ENCODE peak calls at places on chromosomes 6 and 20, in seven cellular contexts. H is cardiac muscle cell; E is lung; F is CD4-positive, alpha-beta T cell; A is heart right ventricle; W is AG04450; Q is adrenal gland. R is an unnamed sample.

GRCh38 chr20:12056836-12057235 is 139.1 kb downstream of the BTBD3 start:
- DNase-seq in E (no peak), W (no peak), Q (no peak), F (no peak), H (peak), A (no peak), R (no peak)

GRCh38 chr6:11585426-11586016 is 48.0 kb downstream of the TMEM170B start:
- DNase-seq in W (peak), E (no peak), Q (no peak), A (no peak), F (no peak), H (peak), R (no peak)

GRCh38 chr6:131139599-131139998 is 4.3 kb downstream of the AKAP7 start:
- DNase-seq in E (no peak), F (no peak), A (no peak), Q (no peak), W (no peak), H (no peak), R (no peak)

GRCh38 chr6:7140631-7141366 is 33.0 kb downstream of the RREB1 start:
- DNase-seq in F (peak), H (peak), E (peak), W (no peak), A (peak), Q (peak), R (no peak)

GRCh38 chr6:39102821-39103136 is 12.2 kb downstream of the SAYSD1 start:
- DNase-seq in W (no peak), E (no peak), H (no peak), Q (no peak), A (no peak), F (no peak), R (no peak)

GRCh38 chr20:35328689-35329088 is 36.5 kb upstream of the FAM83C start:
- DNase-seq in F (no peak), W (no peak), H (no peak), Q (no peak), A (no peak), E (no peak), R (no peak)

GRCh38 chr6:152054441-152054840 is 247.0 kb downstream of the ESR1 start:
- DNase-seq in A (no peak), Q (no peak), F (no peak), H (no peak), E (no peak), W (no peak), R (peak)

GRCh38 chr6:81896561-81896960 is 144.1 kb upstream of the TENT5A start:
- DNase-seq in W (no peak), E (no peak), H (no peak), Q (no peak), A (no peak), F (no peak), R (no peak)

GRCh38 chr6:67606905-67607828 is 1027.9 kb upstream of the ADGRB3 start:
- DNase-seq in E (no peak), A (no peak), W (no peak), Q (no peak), F (no peak), H (peak), R (no peak)

GRCh38 chr20:3141757-3142156 is 17.9 kb downstream of the FASTKD5 start:
- DNase-seq in Q (no peak), A (no peak), H (no peak), F (no peak), E (no peak), W (no peak), R (no peak)

GRCh38 chr6:79710127-79710526 is 79.0 kb downstream of the SH3BGRL2 start:
- DNase-seq in F (no peak), E (no peak), W (no peak), Q (no peak), H (no peak), A (no peak), R (no peak)

GRCh38 chr20:8851446-8851845 is 217.4 kb upstream of the PLCB4 start:
- DNase-seq in A (no peak), H (no peak), W (no peak), Q (no peak), E (no peak), F (no peak), R (no peak)

GRCh38 chr6:97052152-97052787 is 127.7 kb downstream of the KLHL32 start:
- DNase-seq in W (no peak), F (no peak), Q (no peak), E (no peak), A (no peak), H (no peak), R (no peak)

GRCh38 chr6:97053643-97054411 is 129.3 kb downstream of the KLHL32 start:
- DNase-seq in E (no peak), W (no peak), H (peak), Q (no peak), A (no peak), F (no peak), R (no peak)

GRCh38 chr6:97048771-97049170 is 124.2 kb downstream of the KLHL32 start:
- DNase-seq in H (no peak), Q (no peak), F (no peak), E (no peak), W (no peak), A (no peak), R (no peak)

GRCh38 chr6:97047473-97048201 is 123.1 kb downstream of the KLHL32 start:
- DNase-seq in F (no peak), W (no peak), H (no peak), E (no peak), Q (no peak), A (no peak), R (no peak)

GRCh38 chr6:97049254-97050004 is 124.9 kb downstream of the KLHL32 start:
- DNase-seq in A (no peak), E (no peak), F (no peak), W (no peak), Q (no peak), H (peak), R (no peak)
- H3K27ac ChIP-seq in A (no peak), E (no peak), F (no peak), W (no peak), Q (no peak), H (no peak), R (peak)

DNA sequence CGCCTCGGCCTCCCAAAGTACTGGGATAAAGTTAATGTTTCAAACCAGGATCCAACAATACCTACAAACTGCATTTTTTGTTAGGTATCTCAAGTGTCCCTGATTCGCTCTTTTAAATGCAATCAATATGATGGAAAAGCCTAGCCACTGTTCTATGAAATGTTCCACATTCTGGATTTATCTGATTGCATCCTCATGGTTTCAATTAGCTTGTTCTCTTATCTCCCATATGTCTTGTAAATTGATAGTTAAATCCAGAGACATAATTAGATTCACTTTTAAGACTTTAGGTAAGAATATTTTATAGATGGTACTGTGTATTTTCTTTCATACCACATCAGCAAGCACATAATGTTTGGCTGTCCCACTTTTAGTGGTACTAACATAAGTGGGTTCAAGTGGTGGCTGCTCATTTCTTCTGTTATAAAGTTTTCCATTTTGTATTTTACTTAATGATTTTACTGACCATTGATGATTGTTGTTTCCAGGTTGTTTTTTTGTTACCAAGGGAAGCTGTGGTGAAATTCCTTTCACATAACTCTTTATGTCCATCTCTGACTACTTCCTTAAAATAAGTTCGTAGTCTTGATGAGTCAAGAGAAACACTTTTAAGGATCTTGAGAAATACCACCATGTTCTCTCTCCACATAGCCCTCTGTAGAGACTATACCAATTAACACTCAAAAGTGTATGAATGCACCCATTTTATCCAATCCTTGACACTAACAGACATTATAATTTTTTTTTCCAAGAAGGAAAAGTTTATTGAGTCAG is 40.5 kb downstream of the RNGTT start:
- DNase-seq in W (no peak), E (no peak), F (no peak), H (peak), A (no peak), Q (no peak), R (no peak)
- H3K27ac ChIP-seq in W (no peak), E (no peak), F (no peak), H (no peak), A (no peak), Q (no peak), R (no peak)

DNA sequence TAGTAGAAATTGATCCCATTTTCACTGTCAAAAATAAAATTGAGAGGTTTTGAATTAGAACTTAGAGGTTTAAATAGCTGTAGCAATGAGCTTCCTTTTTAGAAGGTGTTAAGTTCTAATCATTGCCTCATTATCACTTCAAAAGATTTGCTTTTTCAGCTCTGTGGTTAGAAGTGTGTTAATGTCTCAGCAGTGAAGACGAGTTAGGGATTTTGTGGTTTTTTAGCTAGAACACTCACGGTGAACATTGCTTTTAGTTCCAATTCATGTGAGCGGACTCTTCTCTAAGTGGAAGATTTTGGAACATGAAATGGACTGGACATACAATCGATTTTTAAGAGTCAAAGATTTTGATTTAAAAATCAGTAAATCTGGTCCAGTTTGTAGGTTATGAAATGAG is 12.7 kb upstream of the IFNGR1 start:
- DNase-seq in F (no peak), H (no peak), A (no peak), E (no peak), W (no peak), Q (no peak), R (no peak)
- H3K27ac ChIP-seq in F (no peak), H (no peak), A (no peak), E (no peak), W (no peak), Q (no peak), R (no peak)

GRCh38 chr20:214383-214782 is 12.7 kb upstream of the DEFB129 start:
- DNase-seq in W (no peak), E (no peak), Q (no peak), A (no peak), F (no peak), H (no peak), R (no peak)

GRCh38 chr20:219290-220115 is 7.6 kb upstream of the DEFB129 start:
- DNase-seq in H (peak), E (no peak), F (no peak), W (no peak), Q (no peak), A (no peak), R (no peak)

GRCh38 chr20:217266-217665 is 9.8 kb upstream of the DEFB129 start:
- DNase-seq in A (peak), W (no peak), H (no peak), E (no peak), F (no peak), Q (no peak), R (no peak)

GRCh38 chr20:210809-211502 is 16.1 kb upstream of the DEFB129 start:
- DNase-seq in E (no peak), Q (no peak), W (no peak), H (no peak), F (no peak), A (no peak), R (no peak)

GRCh38 chr20:215796-216195 is 11.3 kb upstream of the DEFB129 start:
- DNase-seq in E (no peak), H (no peak), F (no peak), W (no peak), Q (no peak), A (no peak), R (no peak)
- H3K27ac ChIP-seq in E (no peak), H (no peak), F (no peak), W (no peak), Q (no peak), A (no peak), R (no peak)

GRCh38 chr20:48292806-48293205 is 507.5 kb upstream of the SULF2 start:
- DNase-seq in A (no peak), Q (no peak), W (no peak), H (no peak), F (no peak), E (no peak), R (no peak)

GRCh38 chr20:48294196-48294595 is 508.9 kb upstream of the SULF2 start:
- DNase-seq in F (no peak), W (no peak), H (peak), E (no peak), A (no peak), Q (no peak), R (no peak)

GRCh38 chr20:48295966-48296421 is 510.7 kb upstream of the SULF2 start:
- DNase-seq in F (no peak), E (no peak), A (no peak), W (peak), Q (no peak), H (peak), R (no peak)

GRCh38 chr20:48295445-48295903 is 510.2 kb upstream of the SULF2 start:
- DNase-seq in H (peak), W (peak), E (peak), Q (peak), A (peak), F (no peak), R (peak)

GRCh38 chr20:48294942-48295341 is 509.7 kb upstream of the SULF2 start:
- DNase-seq in Q (no peak), A (no peak), H (no peak), E (no peak), F (no peak), W (no peak), R (no peak)
- H3K27ac ChIP-seq in Q (peak), A (no peak), H (peak), E (no peak), F (no peak), W (peak), R (no peak)

GRCh38 chr20:25257130-25257529 is 9.2 kb downstream of the PYGB start:
- DNase-seq in W (no peak), Q (no peak), H (no peak), A (no peak), F (no peak), E (no peak), R (no peak)
- H3K27ac ChIP-seq in W (no peak), Q (no peak), H (no peak), A (peak), F (no peak), E (no peak), R (peak)